ENCODE peak calls at places on chromosome 19, in ten cellular contexts. One of them, this sample, is unnamed.

GRCh38 chr19:7864719-7865074 is 9.5 kb downstream of the PRR36 start:
- DNase-seq in posterior vena cava: no peak
- DNase-seq in nucleus accumbens: no peak
- DNase-seq in stimulated activated CD4-positive, alpha-beta T cell treated with anti-CD3 and anti-CD28 coated beads, Interleukin-15, amount 100 ng/mL, for 24 hours: no peak
- DNase-seq in LHCN-M2: no peak
- DNase-seq in ecto neural progenitor cell: no peak
- DNase-seq in HS-5: no peak
- DNase-seq in tibial artery: no peak
- DNase-seq in Kasumi-1: no peak
- DNase-seq in germinal center: no peak
- DNase-seq in this sample: no peak

GRCh38 chr19:52095172-52096014 is at the start of gene ZNF841:
- DNase-seq in posterior vena cava: peak; percentile 99
- DNase-seq in germinal center: peak; percentile 79
- DNase-seq in nucleus accumbens: peak; percentile 94
- DNase-seq in ecto neural progenitor cell: peak; percentile 92
- DNase-seq in stimulated activated CD4-positive, alpha-beta T cell treated with anti-CD3 and anti-CD28 coated beads, Interleukin-15, amount 100 ng/mL, for 24 hours: peak; percentile 90
- DNase-seq in tibial artery: peak; percentile 99
- DNase-seq in LHCN-M2: peak; percentile 93
- DNase-seq in Kasumi-1: no peak
- DNase-seq in HS-5: peak; percentile 70
- DNase-seq in this sample: peak; percentile 97

GRCh38 chr19:7197760-7198696 is 96.2 kb downstream of the INSR start:
- DNase-seq in germinal center: peak; percentile 97
- DNase-seq in posterior vena cava: peak; percentile 98
- DNase-seq in LHCN-M2: peak; percentile 91
- DNase-seq in tibial artery: peak; percentile 97
- DNase-seq in nucleus accumbens: peak; percentile 86
- DNase-seq in ecto neural progenitor cell: peak; percentile 91
- DNase-seq in HS-5: peak; percentile 64
- DNase-seq in Kasumi-1: peak; percentile 82
- DNase-seq in stimulated activated CD4-positive, alpha-beta T cell treated with anti-CD3 and anti-CD28 coated beads, Interleukin-15, amount 100 ng/mL, for 24 hours: peak; percentile 92
- DNase-seq in this sample: peak; percentile 97

GRCh38 chr19:5131031-5131865 is 162.3 kb downstream of the KDM4B start:
- DNase-seq in posterior vena cava: no peak
- DNase-seq in stimulated activated CD4-positive, alpha-beta T cell treated with anti-CD3 and anti-CD28 coated beads, Interleukin-15, amount 100 ng/mL, for 24 hours: no peak
- DNase-seq in tibial artery: no peak
- DNase-seq in LHCN-M2: no peak
- DNase-seq in ecto neural progenitor cell: no peak
- DNase-seq in HS-5: no peak
- DNase-seq in Kasumi-1: peak; percentile 25
- DNase-seq in germinal center: peak; percentile 84
- DNase-seq in nucleus accumbens: no peak
- DNase-seq in this sample: no peak

GRCh38 chr19:20276011-20276738 is 109.2 kb downstream of the ZNF486 start:
- DNase-seq in ecto neural progenitor cell: no peak
- DNase-seq in germinal center: no peak
- DNase-seq in posterior vena cava: no peak
- DNase-seq in HS-5: no peak
- DNase-seq in LHCN-M2: no peak
- DNase-seq in tibial artery: no peak
- DNase-seq in Kasumi-1: no peak
- DNase-seq in nucleus accumbens: no peak
- DNase-seq in stimulated activated CD4-positive, alpha-beta T cell treated with anti-CD3 and anti-CD28 coated beads, Interleukin-15, amount 100 ng/mL, for 24 hours: no peak
- DNase-seq in this sample: no peak

GRCh38 chr19:41249707-41250423 is 14.3 kb upstream of the HNRNPUL1 start:
- DNase-seq in germinal center: no peak
- DNase-seq in nucleus accumbens: no peak
- DNase-seq in ecto neural progenitor cell: no peak
- DNase-seq in LHCN-M2: no peak
- DNase-seq in stimulated activated CD4-positive, alpha-beta T cell treated with anti-CD3 and anti-CD28 coated beads, Interleukin-15, amount 100 ng/mL, for 24 hours: no peak
- DNase-seq in HS-5: no peak
- DNase-seq in Kasumi-1: no peak
- DNase-seq in tibial artery: no peak
- DNase-seq in posterior vena cava: no peak
- DNase-seq in this sample: no peak

GRCh38 chr19:54429545-54430227 is 14.4 kb downstream of the TTYH1 start:
- DNase-seq in tibial artery: no peak
- DNase-seq in posterior vena cava: peak; percentile 58
- DNase-seq in HS-5: no peak
- DNase-seq in germinal center: no peak
- DNase-seq in stimulated activated CD4-positive, alpha-beta T cell treated with anti-CD3 and anti-CD28 coated beads, Interleukin-15, amount 100 ng/mL, for 24 hours: no peak
- DNase-seq in LHCN-M2: no peak
- DNase-seq in Kasumi-1: no peak
- DNase-seq in nucleus accumbens: no peak
- DNase-seq in ecto neural progenitor cell: peak; percentile 61
- DNase-seq in this sample: no peak

GRCh38 chr19:43778651-43779050 is 2.1 kb downstream of the KCNN4 start:
- DNase-seq in germinal center: peak; percentile 62
- DNase-seq in HS-5: no peak
- DNase-seq in tibial artery: no peak
- DNase-seq in LHCN-M2: no peak
- DNase-seq in posterior vena cava: no peak
- DNase-seq in Kasumi-1: no peak
- DNase-seq in ecto neural progenitor cell: no peak
- DNase-seq in nucleus accumbens: no peak
- DNase-seq in stimulated activated CD4-positive, alpha-beta T cell treated with anti-CD3 and anti-CD28 coated beads, Interleukin-15, amount 100 ng/mL, for 24 hours: no peak
- DNase-seq in this sample: no peak

GRCh38 chr19:51681286-51681956 is 11.7 kb upstream of the SPACA6 start:
- DNase-seq in Kasumi-1: no peak
- DNase-seq in stimulated activated CD4-positive, alpha-beta T cell treated with anti-CD3 and anti-CD28 coated beads, Interleukin-15, amount 100 ng/mL, for 24 hours: no peak
- DNase-seq in tibial artery: no peak
- DNase-seq in HS-5: no peak
- DNase-seq in germinal center: no peak
- DNase-seq in ecto neural progenitor cell: no peak
- DNase-seq in posterior vena cava: no peak
- DNase-seq in nucleus accumbens: no peak
- DNase-seq in LHCN-M2: peak; percentile 65
- DNase-seq in this sample: no peak

GRCh38 chr19:34096020-34096915 is 76.0 kb upstream of the LSM14A start:
- DNase-seq in ecto neural progenitor cell: peak; percentile 48
- DNase-seq in HS-5: no peak
- DNase-seq in tibial artery: no peak
- DNase-seq in posterior vena cava: no peak
- DNase-seq in germinal center: peak; percentile 33
- DNase-seq in stimulated activated CD4-positive, alpha-beta T cell treated with anti-CD3 and anti-CD28 coated beads, Interleukin-15, amount 100 ng/mL, for 24 hours: no peak
- DNase-seq in nucleus accumbens: no peak
- DNase-seq in Kasumi-1: peak; percentile 85
- DNase-seq in LHCN-M2: peak; percentile 51
- DNase-seq in this sample: no peak

GRCh38 chr19:19004144-19004543 is 29.2 kb downstream of the SUGP2 start:
- DNase-seq in posterior vena cava: no peak
- DNase-seq in tibial artery: no peak
- DNase-seq in germinal center: no peak
- DNase-seq in Kasumi-1: no peak
- DNase-seq in LHCN-M2: no peak
- DNase-seq in ecto neural progenitor cell: no peak
- DNase-seq in nucleus accumbens: no peak
- DNase-seq in stimulated activated CD4-positive, alpha-beta T cell treated with anti-CD3 and anti-CD28 coated beads, Interleukin-15, amount 100 ng/mL, for 24 hours: no peak
- DNase-seq in HS-5: no peak
- DNase-seq in this sample: no peak

GRCh38 chr19:57632987-57633831 is at the start of gene ZNF211:
- DNase-seq in posterior vena cava: peak; percentile 96
- DNase-seq in tibial artery: peak; percentile 94
- DNase-seq in Kasumi-1: peak; percentile 97
- DNase-seq in ecto neural progenitor cell: peak; percentile 94
- DNase-seq in HS-5: peak; percentile 72
- DNase-seq in nucleus accumbens: peak; percentile 93
- DNase-seq in germinal center: peak; percentile 94
- DNase-seq in LHCN-M2: peak; percentile 94
- DNase-seq in stimulated activated CD4-positive, alpha-beta T cell treated with anti-CD3 and anti-CD28 coated beads, Interleukin-15, amount 100 ng/mL, for 24 hours: peak; percentile 90
- DNase-seq in this sample: peak; percentile 95

GRCh38 chr19:54518844-54519243 is 16.2 kb downstream of the LAIR2 start:
- DNase-seq in nucleus accumbens: no peak
- DNase-seq in HS-5: no peak
- DNase-seq in stimulated activated CD4-positive, alpha-beta T cell treated with anti-CD3 and anti-CD28 coated beads, Interleukin-15, amount 100 ng/mL, for 24 hours: peak; percentile 57
- DNase-seq in germinal center: no peak
- DNase-seq in Kasumi-1: no peak
- DNase-seq in LHCN-M2: peak; percentile 92
- DNase-seq in ecto neural progenitor cell: no peak
- DNase-seq in posterior vena cava: no peak
- DNase-seq in tibial artery: no peak
- DNase-seq in this sample: no peak

GRCh38 chr19:18995804-18996241 is 37.5 kb downstream of the SUGP2 start:
- DNase-seq in stimulated activated CD4-positive, alpha-beta T cell treated with anti-CD3 and anti-CD28 coated beads, Interleukin-15, amount 100 ng/mL, for 24 hours: peak; percentile 24
- DNase-seq in HS-5: peak; percentile 54
- DNase-seq in Kasumi-1: peak; percentile 86
- DNase-seq in germinal center: peak; percentile 78
- DNase-seq in LHCN-M2: peak; percentile 80
- DNase-seq in nucleus accumbens: peak; percentile 81
- DNase-seq in tibial artery: no peak
- DNase-seq in posterior vena cava: peak; percentile 86
- DNase-seq in ecto neural progenitor cell: peak; percentile 80
- DNase-seq in this sample: no peak